ENCODE peak calls at places on chromosomes 7 and 10, in eight cellular contexts. Y is testis; D is CD8-positive, alpha-beta T cell; V is IMR-90; E is tibial nerve; F is cardiac muscle cell; Z is CD4-positive, alpha-beta T cell; G is dorsolateral prefrontal cortex. Q is an unnamed sample. For H3K27me3, the result is how much of the 10 kb centered on the place peaks cover.

GRCh38 chr7:19106308-19107141 is 10.9 kb downstream of the TWIST1 start:
- DNase-seq in Y (no peak), D (no peak), V (no peak), E (no peak), F (peak), Z (no peak), G (no peak), Q (no peak)

GRCh38 chr7:91949221-91950009 is 8.8 kb downstream of the AKAP9 start:
- DNase-seq in Y (no peak), D (no peak), V (peak), E (no peak), F (no peak), Z (no peak), G (no peak), Q (no peak)

GRCh38 chr7:21916629-21917028 is 29.1 kb downstream of the CDCA7L start:
- DNase-seq in Y (no peak), D (no peak), V (no peak), E (no peak), F (no peak), Z (no peak), G (no peak), Q (no peak)

GRCh38 chr10:78408671-78409472 is 375.2 kb downstream of the RPS24 start:
- DNase-seq in Y (peak), D (no peak), V (peak), E (peak), F (peak), Z (no peak), G (no peak), Q (peak)

GRCh38 chr10:90885176-90885575 is 13.4 kb downstream of the RPP30 start:
- DNase-seq in Y (no peak), D (no peak), V (peak), E (no peak), F (no peak), Z (no peak), G (no peak), Q (no peak)

GRCh38 chr10:125792342-125793063 is 16.9 kb upstream of the MMP21 start:
- DNase-seq in Y (no peak), D (no peak), V (no peak), E (no peak), F (no peak), Z (no peak), G (no peak), Q (no peak)

GRCh38 chr7:24847754-24848153 is 90.5 kb upstream of the GSDME start:
- DNase-seq in Y (no peak), D (no peak), V (no peak), E (no peak), F (no peak), Z (no peak), G (no peak), Q (no peak)

GRCh38 chr10:65911431-65911830 is 1014.4 kb upstream of the LRRTM3 start:
- DNase-seq in Y (no peak), D (no peak), V (no peak), E (no peak), F (no peak), Z (no peak), G (no peak), Q (no peak)

GRCh38 chr7:111409714-111410422 is 152.4 kb downstream of the IMMP2L start:
- DNase-seq in Y (no peak), D (no peak), V (peak), E (no peak), F (no peak), Z (no peak), G (no peak), Q (no peak)

GRCh38 chr10:19683965-19684364 is 132.3 kb upstream of the PLXDC2 start:
- DNase-seq in Y (no peak), D (no peak), V (peak), E (no peak), F (no peak), Z (no peak), G (no peak), Q (no peak)

GRCh38 chr10:128511284-128511683 is 385.1 kb upstream of the MKI67 start:
- DNase-seq in Y (no peak), D (no peak), V (no peak), E (no peak), F (no peak), Z (no peak), G (no peak), Q (no peak)

GRCh38 chr10:7267142-7267541 is 143.7 kb downstream of the SFMBT2 start:
- DNase-seq in Y (no peak), D (no peak), V (no peak), E (no peak), F (no peak), Z (no peak), G (no peak), Q (no peak)

GRCh38 chr10:69065406-69066361 is 22.2 kb upstream of the SRGN start:
- DNase-seq in Y (no peak), D (no peak), V (peak), E (no peak), F (no peak), Z (no peak), G (no peak), Q (peak)

GRCh38 chr7:156616269-156617202 is 24.0 kb upstream of the RNF32 start:
- DNase-seq in Y (no peak), D (no peak), V (peak), E (no peak), F (peak), Z (no peak), G (no peak), Q (no peak)

GRCh38 chr7:105046414-105046813 is 32.4 kb downstream of the KMT2E start:
- DNase-seq in Y (no peak), D (no peak), V (peak), E (no peak), F (no peak), Z (no peak), G (no peak), Q (no peak)

GRCh38 chr10:104301907-104302690 is 33.1 kb downstream of the GSTO2 start:
- DNase-seq in Y (no peak), D (no peak), V (peak), E (no peak), F (no peak), Z (no peak), G (no peak), Q (no peak)

GRCh38 chr10:12179616-12180015 is 16.1 kb downstream of the NUDT5 start:
- DNase-seq in Y (no peak), D (no peak), V (no peak), E (no peak), F (no peak), Z (no peak), G (no peak), Q (no peak)

GRCh38 chr10:49484501-49485230 is 54.3 kb downstream of the ERCC6 start:
- DNase-seq in Y (no peak), D (no peak), V (peak), E (no peak), F (no peak), Z (no peak), G (no peak), Q (no peak)

GRCh38 chr10:86401588-86402282 is 35.1 kb upstream of the GRID1 start:
- DNase-seq in Y (peak), D (peak), V (no peak), E (no peak), F (no peak), Z (peak), G (no peak), Q (peak)

GRCh38 chr10:70233939-70234300 is 691 bp upstream of the PPA1 start:
- DNase-seq in Y (no peak), D (no peak), V (no peak), E (no peak), F (peak), Z (no peak), G (no peak), Q (no peak)

GRCh38 chr10:32005050-32005449 is 51.2 kb downstream of the KIF5B start:
- DNase-seq in Y (peak), D (no peak), V (peak), E (peak), F (peak), Z (no peak), G (no peak), Q (peak)

GRCh38 chr10:27461312-27461711 is 42.8 kb upstream of the RAB18 start:
- DNase-seq in Y (no peak), D (no peak), V (no peak), E (no peak), F (no peak), Z (no peak), G (no peak), Q (no peak)

GRCh38 chr10:62594093-62594520 is 210.4 kb upstream of the ADO start:
- DNase-seq in Y (peak), D (peak), V (peak), E (peak), F (peak), Z (peak), G (no peak), Q (peak)

GRCh38 chr10:59704644-59705043 is 5.0 kb downstream of the SLC16A9 start:
- DNase-seq in Y (no peak), D (no peak), V (no peak), E (no peak), F (no peak), Z (no peak), G (no peak), Q (no peak)

GRCh38 chr7:83415840-83416239 is 233.1 kb downstream of the SEMA3E start:
- DNase-seq in Y (no peak), D (no peak), V (no peak), E (no peak), F (no peak), Z (no peak), G (no peak), Q (no peak)

GRCh38 chr7:101817930-101818698 is 688 bp downstream of the CUX1 start:
- DNase-seq in Y (no peak), D (no peak), V (peak), E (no peak), F (no peak), Z (no peak), G (no peak), Q (no peak)

GRCh38 chr7:139034855-139035587 is 821 bp downstream of the ZC3HAV1L start:
- DNase-seq in Y (peak), D (no peak), V (peak), E (no peak), F (no peak), Z (no peak), G (no peak), Q (peak)

GRCh38 chr10:69864321-69864720 is 62.6 kb downstream of the COL13A1 start:
- DNase-seq in Y (no peak), D (no peak), V (peak), E (no peak), F (no peak), Z (no peak), G (no peak), Q (no peak)

GRCh38 chr10:81871558-81871957 is 3.4 kb upstream of the NRG3 start:
- DNase-seq in Y (no peak), D (no peak), V (no peak), E (no peak), F (no peak), Z (no peak), G (no peak), Q (no peak)

GRCh38 chr7:36037121-36037662 is 115.9 kb upstream of the EEPD1 start:
- DNase-seq in Y (peak), D (no peak), V (peak), E (peak), F (no peak), Z (no peak), G (no peak), Q (peak)

GRCh38 chr10:17872191-17873091 is 63.3 kb downstream of the MRC1 start:
- DNase-seq in Y (no peak), D (no peak), V (peak), E (no peak), F (no peak), Z (no peak), G (no peak), Q (peak)

GRCh38 chr7:823639-824038 is 8.6 kb upstream of the SUN1 start:
- DNase-seq in Y (no peak), D (no peak), V (no peak), E (no peak), F (no peak), Z (no peak), G (no peak), Q (no peak)

GRCh38 chr7:33986951-33987948 is 81.9 kb downstream of the BMPER start:
- DNase-seq in Y (no peak), D (no peak), V (peak), E (peak), F (no peak), Z (no peak), G (no peak), Q (peak)

GRCh38 chr10:97612386-97612785 is 20.9 kb downstream of the MORN4 start:
- DNase-seq in Y (no peak), D (no peak), V (peak), E (peak), F (peak), Z (no peak), G (no peak), Q (no peak)

DNA sequence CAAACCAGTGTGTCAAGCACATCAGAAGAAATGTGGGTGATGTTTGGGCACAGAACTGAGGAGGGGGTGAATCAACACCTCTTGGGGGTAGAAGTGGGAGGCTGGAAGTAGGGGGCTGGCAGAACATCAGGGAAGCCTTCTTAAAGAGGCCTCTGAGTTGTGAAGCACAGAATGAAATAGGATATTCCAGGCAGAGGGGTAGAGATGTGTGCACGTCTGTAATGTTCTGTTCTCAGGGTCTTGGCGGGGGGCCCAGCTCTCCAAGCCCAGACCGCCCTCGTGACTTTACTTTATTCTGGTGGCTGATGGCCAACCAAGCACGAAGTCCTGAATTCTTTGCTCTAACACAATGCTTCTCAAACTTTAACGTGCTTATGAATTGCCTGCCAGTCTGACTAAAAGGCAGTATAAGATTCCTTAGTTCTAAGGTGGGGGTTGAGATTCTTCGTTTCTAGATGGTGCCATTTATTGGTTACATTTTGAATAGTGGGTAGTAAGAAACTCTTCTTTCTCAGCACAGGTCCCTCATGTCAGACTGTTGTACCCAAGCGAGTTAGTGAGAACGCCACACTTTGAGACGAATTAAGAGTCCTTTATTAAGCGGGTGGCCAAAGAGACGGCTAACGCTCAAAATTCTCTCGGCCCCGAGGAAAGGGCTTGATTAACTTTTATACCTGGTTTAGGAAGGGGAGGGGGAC is 8.2 kb downstream of the PRXL2A start:
- DNase-seq in Y (peak), D (no peak), V (no peak), E (peak), F (peak), Z (no peak), G (no peak), Q (peak)
- H3K27ac ChIP-seq in Y (peak), D (no peak), V (no peak), E (peak), F (peak), Z (no peak), G (peak), Q (peak)

GRCh38 chr10:73168486-73168844 is 546 bp downstream of the FAM149B1 start:
- DNase-seq in Y (no peak), D (no peak), V (no peak), E (no peak), F (no peak), Z (no peak), G (no peak), Q (no peak)

GRCh38 chr10:73169320-73169719 is 1.4 kb downstream of the FAM149B1 start:
- DNase-seq in Y (no peak), D (no peak), V (no peak), E (no peak), F (no peak), Z (no peak), G (no peak), Q (no peak)

GRCh38 chr10:73166972-73167371 is 836 bp downstream of the ECD start:
- DNase-seq in Y (no peak), D (no peak), V (no peak), E (no peak), F (no peak), Z (no peak), G (no peak), Q (no peak)

GRCh38 chr10:73163096-73163495 is 4.7 kb downstream of the ECD start:
- DNase-seq in Y (no peak), D (no peak), V (peak), E (no peak), F (no peak), Z (no peak), G (no peak), Q (no peak)

DNA sequence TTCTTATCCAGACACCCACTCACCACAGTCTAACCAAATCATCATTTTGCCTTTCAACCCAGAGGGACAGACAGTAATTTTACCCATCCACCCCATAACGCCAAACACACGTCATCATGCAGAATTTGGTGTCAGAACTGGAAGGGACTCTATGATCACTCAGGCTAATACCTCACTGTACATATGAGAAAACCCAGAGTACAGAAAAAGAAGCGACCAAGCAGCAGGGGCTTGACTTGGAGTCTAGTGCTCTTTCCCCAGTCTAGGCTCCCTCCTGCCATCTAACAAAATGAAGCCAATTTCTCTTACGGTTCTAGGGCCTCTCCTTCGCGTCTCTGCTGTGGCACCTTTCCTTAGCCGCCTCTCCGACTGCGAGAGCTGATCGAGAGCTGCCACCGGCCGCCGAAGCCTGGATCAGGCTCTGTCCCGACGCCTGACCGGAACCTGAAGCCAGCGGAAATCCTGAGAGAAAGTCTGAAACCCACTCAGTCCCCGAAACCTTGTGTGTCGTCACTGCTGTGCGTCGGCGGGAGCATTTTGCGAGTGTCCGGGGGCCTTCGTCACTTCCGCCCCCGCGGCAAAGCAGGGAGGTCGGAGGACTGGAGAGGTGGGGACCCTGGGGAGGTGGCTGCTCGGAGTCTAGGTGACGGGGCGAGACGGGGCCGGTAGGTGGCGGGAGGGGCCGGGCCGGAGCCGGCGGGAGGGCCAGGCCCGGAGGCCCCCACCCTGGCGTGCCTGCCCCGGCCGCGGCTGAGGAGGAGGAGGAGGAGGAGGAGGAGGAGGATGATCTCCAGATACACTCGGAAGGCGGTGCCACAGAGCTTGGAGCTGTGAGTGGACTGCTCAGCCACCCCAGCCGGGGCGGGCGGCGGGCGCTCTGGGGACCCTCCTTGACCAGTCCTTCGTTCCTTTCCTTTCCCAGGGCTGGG is at the start of the genes ECD and FAM149B1:
- DNase-seq in Y (peak), D (peak), V (peak), E (peak), F (peak), Z (peak), G (peak), Q (peak)
- TF ChIP-seq CTCF in Y (peak), D (peak), V (no peak), E (no peak), F (no peak), Z (no peak), G (no peak), Q (no peak)

GRCh38 chr10:1605121-1605520 is 132.2 kb downstream of the ADARB2 start:
- DNase-seq in Y (no peak), D (no peak), V (no peak), E (no peak), F (no peak), Z (no peak), G (no peak), Q (no peak)
- H3K27me3 ChIP-seq in Y (under half), D (under half), V (under half), E (under half), F (under half), Z (under half), G (under half), Q (under half)

DNA sequence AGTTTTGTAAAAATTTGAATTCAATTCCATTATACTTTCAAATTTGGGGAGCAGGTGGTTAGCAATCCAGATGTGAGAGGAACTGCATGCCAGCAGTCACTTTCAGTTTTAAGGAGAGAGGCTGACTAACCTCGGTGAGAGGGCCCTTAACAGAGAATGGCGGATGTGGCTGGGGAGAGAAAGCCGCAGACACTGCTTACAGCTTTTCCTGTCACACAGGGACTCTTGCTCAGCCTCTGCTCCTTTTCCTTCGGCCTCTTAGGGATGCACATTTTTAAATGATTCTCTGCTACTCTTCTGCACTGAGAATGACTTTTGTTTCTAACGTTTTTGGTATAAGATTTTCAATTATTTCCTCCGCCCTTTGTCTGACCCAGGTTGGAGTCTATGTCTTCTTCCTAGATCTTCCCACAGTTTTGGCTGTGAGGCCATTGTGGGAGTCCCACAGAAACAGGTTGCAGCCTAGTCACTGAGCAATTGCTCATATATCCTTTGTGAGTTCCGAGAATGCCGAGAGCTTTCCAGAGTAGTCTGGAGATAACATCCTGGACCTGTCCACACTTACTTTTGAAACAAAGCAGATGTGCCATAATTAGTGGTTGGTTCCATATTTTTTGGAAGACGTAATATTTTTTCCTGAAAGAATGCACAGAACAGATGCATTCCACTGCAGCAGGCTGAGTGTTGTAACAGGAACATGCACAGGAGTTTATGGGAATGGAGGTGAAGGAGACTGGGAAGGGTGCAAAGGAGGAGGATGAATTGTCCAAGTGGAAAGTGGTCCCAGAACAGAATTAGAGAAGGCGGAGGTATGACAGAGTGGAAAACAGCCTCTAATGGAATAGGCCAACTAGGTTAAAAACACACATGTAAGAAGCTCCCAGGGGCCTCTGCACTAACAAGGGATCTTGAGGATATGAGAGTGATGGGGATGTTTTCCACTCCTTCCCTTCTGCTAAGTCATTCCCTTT is 168.0 kb upstream of the ZNF32 start:
- DNase-seq in Y (no peak), D (peak), V (peak), E (no peak), F (peak), Z (peak), G (no peak), Q (peak)
- H3K27ac ChIP-seq in Y (no peak), D (no peak), V (peak), E (no peak), F (peak), Z (no peak), G (no peak), Q (no peak)

DNA sequence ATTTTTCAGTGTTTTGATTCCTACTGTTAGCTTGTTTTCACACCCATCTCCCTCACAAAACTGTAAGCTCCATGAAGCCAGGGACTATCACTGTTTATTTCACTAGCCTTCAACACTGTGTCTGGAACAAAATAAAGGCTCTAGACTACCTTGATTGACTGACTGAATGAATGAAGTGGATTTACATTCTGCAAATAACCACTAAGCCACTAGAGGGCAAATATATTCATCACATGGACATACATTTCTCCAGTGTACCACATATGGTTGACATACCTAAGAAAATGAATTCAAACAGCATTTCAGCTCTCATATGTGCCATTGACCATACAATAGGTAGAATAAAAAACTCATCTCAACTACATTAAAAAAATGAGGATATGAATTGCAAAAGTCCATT is 185.9 kb downstream of the RAB11FIP2 start:
- DNase-seq in Y (no peak), D (no peak), V (peak), E (no peak), F (no peak), Z (no peak), G (no peak), Q (no peak)
- TF ChIP-seq CTCF in Y (peak), D (no peak), V (no peak), E (no peak), F (peak), Z (no peak), G (peak), Q (no peak)